ENCODE peak calls at places on chromosomes 4 and X, in seven cellular contexts. One of them, this sample, is unnamed.

GRCh38 chrX:46710927-46711623 is 47.8 kb downstream of the SLC9A7 start:
- DNase-seq in upper lobe of right lung: no peak
- DNase-seq in cardiac fibroblast: no peak
- DNase-seq in coronary artery: no peak
- DNase-seq in H1: no peak
- DNase-seq in astrocyte of the spinal cord: no peak
- DNase-seq in heart right ventricle: no peak
- DNase-seq in this sample: no peak

GRCh38 chr4:142373610-142374009 is 472.5 kb downstream of the INPP4B start:
- DNase-seq in upper lobe of right lung: no peak
- DNase-seq in cardiac fibroblast: no peak
- DNase-seq in coronary artery: no peak
- DNase-seq in H1: no peak
- DNase-seq in astrocyte of the spinal cord: peak; percentile 67
- DNase-seq in heart right ventricle: no peak
- DNase-seq in this sample: peak; percentile 66

GRCh38 chr4:161555689-161556660 is 607.8 kb downstream of the FSTL5 start:
- DNase-seq in upper lobe of right lung: no peak
- DNase-seq in cardiac fibroblast: no peak
- DNase-seq in coronary artery: no peak
- DNase-seq in H1: no peak
- DNase-seq in astrocyte of the spinal cord: peak; percentile 82
- DNase-seq in heart right ventricle: no peak
- DNase-seq in this sample: peak; percentile 81

GRCh38 chr4:1371151-1371830 is 24.3 kb downstream of the UVSSA start:
- DNase-seq in upper lobe of right lung: peak; percentile 31
- DNase-seq in cardiac fibroblast: no peak
- DNase-seq in coronary artery: no peak
- DNase-seq in H1: no peak
- DNase-seq in astrocyte of the spinal cord: no peak
- DNase-seq in heart right ventricle: no peak
- DNase-seq in this sample: no peak

GRCh38 chr4:75344915-75345314 is 169.3 kb downstream of the RCHY1 start:
- DNase-seq in upper lobe of right lung: no peak
- DNase-seq in cardiac fibroblast: peak; percentile 74
- DNase-seq in coronary artery: no peak
- DNase-seq in H1: no peak
- DNase-seq in astrocyte of the spinal cord: peak; percentile 74
- DNase-seq in heart right ventricle: no peak
- DNase-seq in this sample: peak; percentile 74

GRCh38 chr4:82706349-82707000 is 92.1 kb downstream of the SCD5 start:
- DNase-seq in upper lobe of right lung: no peak
- DNase-seq in cardiac fibroblast: peak; percentile 83
- DNase-seq in coronary artery: no peak
- DNase-seq in H1: no peak
- DNase-seq in astrocyte of the spinal cord: peak; percentile 51
- DNase-seq in heart right ventricle: no peak
- DNase-seq in this sample: no peak

GRCh38 chr4:157978680-157979361 is 194.0 kb downstream of the GASK1B start:
- DNase-seq in upper lobe of right lung: peak; percentile 67
- DNase-seq in cardiac fibroblast: peak; percentile 81
- DNase-seq in coronary artery: peak; percentile 74
- DNase-seq in H1: peak; percentile 55
- DNase-seq in astrocyte of the spinal cord: peak; percentile 74
- DNase-seq in heart right ventricle: peak; percentile 56
- DNase-seq in this sample: peak; percentile 79

GRCh38 chr4:3108211-3108610 is 33.7 kb downstream of the HTT start:
- DNase-seq in upper lobe of right lung: no peak
- DNase-seq in cardiac fibroblast: no peak
- DNase-seq in coronary artery: no peak
- DNase-seq in H1: no peak
- DNase-seq in astrocyte of the spinal cord: peak; percentile 30
- DNase-seq in heart right ventricle: no peak
- DNase-seq in this sample: peak; percentile 79

GRCh38 chr4:163810757-163811156 is 316.3 kb downstream of the TMA16 start:
- DNase-seq in upper lobe of right lung: no peak
- DNase-seq in cardiac fibroblast: no peak
- DNase-seq in coronary artery: no peak
- DNase-seq in H1: no peak
- DNase-seq in astrocyte of the spinal cord: no peak
- DNase-seq in heart right ventricle: no peak
- DNase-seq in this sample: no peak

GRCh38 chrX:31036895-31037294 is 34.9 kb downstream of the FTHL17 start:
- DNase-seq in upper lobe of right lung: no peak
- DNase-seq in cardiac fibroblast: peak; percentile 58
- DNase-seq in coronary artery: no peak
- DNase-seq in H1: peak; percentile 45
- DNase-seq in astrocyte of the spinal cord: peak; percentile 44
- DNase-seq in heart right ventricle: peak; percentile 24
- DNase-seq in this sample: peak; percentile 68

GRCh38 chrX:107825698-107826285 is at the start of gene MID2:
- DNase-seq in upper lobe of right lung: peak; percentile 78
- DNase-seq in cardiac fibroblast: peak; percentile 49
- DNase-seq in coronary artery: peak; percentile 77
- DNase-seq in H1: peak; percentile 58
- DNase-seq in astrocyte of the spinal cord: peak; percentile 28
- DNase-seq in heart right ventricle: peak; percentile 40
- DNase-seq in this sample: peak; percentile 58

GRCh38 chr4:151436093-151436518 is 27.1 kb downstream of the FHIP1A start:
- DNase-seq in upper lobe of right lung: no peak
- DNase-seq in cardiac fibroblast: peak; percentile 7
- DNase-seq in coronary artery: no peak
- DNase-seq in H1: no peak
- DNase-seq in astrocyte of the spinal cord: peak; percentile 68
- DNase-seq in heart right ventricle: no peak
- DNase-seq in this sample: peak; percentile 22

GRCh38 chrX:18461431-18461830 is 36.0 kb downstream of the CDKL5 start:
- DNase-seq in upper lobe of right lung: no peak
- DNase-seq in cardiac fibroblast: peak; percentile 5
- DNase-seq in coronary artery: no peak
- DNase-seq in H1: no peak
- DNase-seq in astrocyte of the spinal cord: no peak
- DNase-seq in heart right ventricle: no peak
- DNase-seq in this sample: no peak

GRCh38 chrX:112867570-112867969 is 26.9 kb upstream of the AMOT start:
- DNase-seq in upper lobe of right lung: no peak
- DNase-seq in cardiac fibroblast: no peak
- DNase-seq in coronary artery: no peak
- DNase-seq in H1: no peak
- DNase-seq in astrocyte of the spinal cord: no peak
- DNase-seq in heart right ventricle: no peak
- DNase-seq in this sample: no peak

GRCh38 chr4:53854991-53855885 is 209.2 kb downstream of the CHIC2 start:
- DNase-seq in upper lobe of right lung: no peak
- DNase-seq in cardiac fibroblast: peak; percentile 24
- DNase-seq in coronary artery: no peak
- DNase-seq in H1: no peak
- DNase-seq in astrocyte of the spinal cord: peak; percentile 40
- DNase-seq in heart right ventricle: no peak
- DNase-seq in this sample: peak; percentile 48
- H3K4me3 ChIP-seq in upper lobe of right lung: no peak overlapping the region
- H3K4me3 ChIP-seq in cardiac fibroblast: no peak overlapping the region
- H3K4me3 ChIP-seq in coronary artery: peak overlapping the region; percentile 15
- H3K4me3 ChIP-seq in H1: no peak overlapping the region
- H3K4me3 ChIP-seq in astrocyte of the spinal cord: no peak overlapping the region
- H3K4me3 ChIP-seq in heart right ventricle: no peak overlapping the region
- H3K4me3 ChIP-seq in this sample: no peak overlapping the region

GRCh38 chrX:133781174-133781573 is 204.2 kb downstream of the GPC3 start:
- DNase-seq in upper lobe of right lung: no peak
- DNase-seq in cardiac fibroblast: no peak
- DNase-seq in coronary artery: no peak
- DNase-seq in H1: no peak
- DNase-seq in astrocyte of the spinal cord: no peak
- DNase-seq in heart right ventricle: no peak
- DNase-seq in this sample: no peak

DNA sequence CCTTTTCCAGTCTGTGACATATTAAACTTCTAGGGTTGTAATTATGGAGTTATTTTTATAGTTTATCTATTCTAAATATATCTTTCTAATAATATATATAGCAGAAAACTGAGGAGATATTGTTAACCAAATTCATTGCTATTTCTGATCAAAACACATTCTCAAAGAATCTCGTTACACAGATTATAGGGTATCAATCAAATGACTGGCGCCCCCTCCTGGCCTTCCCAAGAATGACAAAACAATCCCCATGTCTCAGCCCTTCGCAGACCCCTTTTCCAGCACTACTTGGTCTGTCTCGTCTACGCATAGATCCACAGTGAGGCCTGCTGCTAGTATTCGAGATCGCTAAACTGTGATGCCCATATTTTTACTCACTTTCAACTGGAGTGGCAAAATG is 209.3 kb downstream of the GPC3 start:
- DNase-seq in upper lobe of right lung: peak; percentile 55
- DNase-seq in cardiac fibroblast: no peak
- DNase-seq in coronary artery: no peak
- DNase-seq in H1: peak; percentile 79
- DNase-seq in astrocyte of the spinal cord: no peak
- DNase-seq in heart right ventricle: no peak
- DNase-seq in this sample: peak; percentile 10
- TF ChIP-seq CTCF in upper lobe of right lung: peak; percentile 41
- TF ChIP-seq CTCF in cardiac fibroblast: peak; percentile 37
- TF ChIP-seq CTCF in coronary artery: no peak
- TF ChIP-seq CTCF in H1: peak; percentile 42
- TF ChIP-seq CTCF in astrocyte of the spinal cord: peak; percentile 56
- TF ChIP-seq CTCF in heart right ventricle: no peak
- TF ChIP-seq CTCF in this sample: peak; percentile 67

GRCh38 chr4:138204507-138204906 is 37.6 kb downstream of the SLC7A11 start:
- DNase-seq in upper lobe of right lung: no peak
- DNase-seq in cardiac fibroblast: no peak
- DNase-seq in coronary artery: no peak
- DNase-seq in H1: no peak
- DNase-seq in astrocyte of the spinal cord: no peak
- DNase-seq in heart right ventricle: no peak
- DNase-seq in this sample: no peak

GRCh38 chr4:138205531-138206233 is 36.5 kb downstream of the SLC7A11 start:
- DNase-seq in upper lobe of right lung: no peak
- DNase-seq in cardiac fibroblast: no peak
- DNase-seq in coronary artery: no peak
- DNase-seq in H1: no peak
- DNase-seq in astrocyte of the spinal cord: no peak
- DNase-seq in heart right ventricle: no peak
- DNase-seq in this sample: no peak

GRCh38 chr4:138200236-138200590 is 41.9 kb downstream of the SLC7A11 start:
- DNase-seq in upper lobe of right lung: no peak
- DNase-seq in cardiac fibroblast: no peak
- DNase-seq in coronary artery: no peak
- DNase-seq in H1: no peak
- DNase-seq in astrocyte of the spinal cord: no peak
- DNase-seq in heart right ventricle: no peak
- DNase-seq in this sample: no peak

GRCh38 chr4:138199568-138200235 is 42.4 kb downstream of the SLC7A11 start:
- DNase-seq in upper lobe of right lung: no peak
- DNase-seq in cardiac fibroblast: peak; percentile 36
- DNase-seq in coronary artery: no peak
- DNase-seq in H1: no peak
- DNase-seq in astrocyte of the spinal cord: peak; percentile 33
- DNase-seq in heart right ventricle: no peak
- DNase-seq in this sample: peak; percentile 54

DNA sequence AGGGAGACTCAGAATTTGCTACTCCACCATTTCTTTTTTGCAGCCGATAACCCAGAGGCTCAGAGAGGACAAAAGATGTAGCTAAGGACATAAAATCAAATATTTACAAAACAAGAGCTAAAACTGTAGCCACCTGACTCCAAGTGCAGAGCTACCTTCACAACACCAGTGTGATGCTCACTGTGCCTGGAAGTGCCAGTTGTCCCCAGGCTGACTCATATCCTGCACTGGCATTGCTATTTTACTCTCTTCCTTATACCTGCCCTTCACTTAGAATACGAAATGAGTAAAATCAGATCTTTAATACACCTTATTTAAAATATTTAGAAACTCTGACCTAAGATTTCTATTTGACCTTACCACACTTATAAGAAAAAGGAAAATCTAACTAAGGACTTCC is 39.5 kb downstream of the SLC7A11 start:
- DNase-seq in upper lobe of right lung: no peak
- DNase-seq in cardiac fibroblast: no peak
- DNase-seq in coronary artery: no peak
- DNase-seq in H1: no peak
- DNase-seq in astrocyte of the spinal cord: no peak
- DNase-seq in heart right ventricle: no peak
- DNase-seq in this sample: no peak
- H3K4me3 ChIP-seq in upper lobe of right lung: no peak overlapping the region
- H3K4me3 ChIP-seq in cardiac fibroblast: no peak overlapping the region
- H3K4me3 ChIP-seq in coronary artery: no peak overlapping the region
- H3K4me3 ChIP-seq in H1: no peak overlapping the region
- H3K4me3 ChIP-seq in astrocyte of the spinal cord: no peak overlapping the region
- H3K4me3 ChIP-seq in heart right ventricle: no peak overlapping the region
- H3K4me3 ChIP-seq in this sample: no peak overlapping the region

GRCh38 chrX:16714504-16714903 is 2.0 kb upstream of the CTPS2 start:
- DNase-seq in upper lobe of right lung: no peak
- DNase-seq in cardiac fibroblast: no peak
- DNase-seq in coronary artery: no peak
- DNase-seq in H1: no peak
- DNase-seq in astrocyte of the spinal cord: no peak
- DNase-seq in heart right ventricle: no peak
- DNase-seq in this sample: no peak

GRCh38 chrX:16718824-16719333 is 533 bp upstream of the SYAP1 start:
- DNase-seq in upper lobe of right lung: no peak
- DNase-seq in cardiac fibroblast: no peak
- DNase-seq in coronary artery: no peak
- DNase-seq in H1: no peak
- DNase-seq in astrocyte of the spinal cord: no peak
- DNase-seq in heart right ventricle: no peak
- DNase-seq in this sample: no peak

GRCh38 chrX:16725067-16725466 is 5.7 kb downstream of the SYAP1 start:
- DNase-seq in upper lobe of right lung: no peak
- DNase-seq in cardiac fibroblast: no peak
- DNase-seq in coronary artery: no peak
- DNase-seq in H1: no peak
- DNase-seq in astrocyte of the spinal cord: no peak
- DNase-seq in heart right ventricle: no peak
- DNase-seq in this sample: no peak

GRCh38 chrX:16722481-16722880 is 3.1 kb downstream of the SYAP1 start:
- DNase-seq in upper lobe of right lung: no peak
- DNase-seq in cardiac fibroblast: no peak
- DNase-seq in coronary artery: no peak
- DNase-seq in H1: no peak
- DNase-seq in astrocyte of the spinal cord: no peak
- DNase-seq in heart right ventricle: no peak
- DNase-seq in this sample: no peak

GRCh38 chrX:16719334-16720084 is at the start of gene SYAP1:
- DNase-seq in upper lobe of right lung: peak; percentile 95
- DNase-seq in cardiac fibroblast: peak; percentile 97
- DNase-seq in coronary artery: peak; percentile 100
- DNase-seq in H1: peak; percentile 95
- DNase-seq in astrocyte of the spinal cord: peak; percentile 99
- DNase-seq in heart right ventricle: peak; percentile 93
- DNase-seq in this sample: peak; percentile 95
- TF ChIP-seq CTCF in upper lobe of right lung: no peak
- TF ChIP-seq CTCF in cardiac fibroblast: no peak
- TF ChIP-seq CTCF in coronary artery: no peak
- TF ChIP-seq CTCF in H1: no peak
- TF ChIP-seq CTCF in astrocyte of the spinal cord: no peak
- TF ChIP-seq CTCF in heart right ventricle: no peak
- TF ChIP-seq CTCF in this sample: no peak

DNA sequence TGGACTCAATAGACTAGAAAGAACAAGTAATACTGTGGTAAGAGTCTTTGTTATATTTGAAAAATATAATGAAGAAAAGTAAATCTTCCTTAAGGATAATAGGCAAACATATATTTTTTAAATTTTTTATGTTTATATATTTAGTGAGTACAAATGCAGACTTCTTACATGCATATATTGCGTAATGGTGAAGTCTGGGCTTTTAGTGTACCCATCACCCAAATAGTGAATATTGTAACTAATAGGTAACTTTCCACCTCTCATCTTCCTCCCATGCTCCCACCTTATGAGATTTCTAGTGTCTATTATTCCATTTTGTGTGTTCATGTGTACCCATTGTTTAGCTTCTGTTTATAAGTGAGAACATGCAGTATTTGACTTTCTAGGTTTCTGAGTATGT is 711.2 kb upstream of the NDST4 start:
- DNase-seq in upper lobe of right lung: no peak
- DNase-seq in cardiac fibroblast: no peak
- DNase-seq in coronary artery: no peak
- DNase-seq in H1: no peak
- DNase-seq in astrocyte of the spinal cord: no peak
- DNase-seq in heart right ventricle: no peak
- DNase-seq in this sample: no peak
- H3K4me3 ChIP-seq in upper lobe of right lung: no peak overlapping the region
- H3K4me3 ChIP-seq in cardiac fibroblast: no peak overlapping the region
- H3K4me3 ChIP-seq in coronary artery: no peak overlapping the region
- H3K4me3 ChIP-seq in H1: no peak overlapping the region
- H3K4me3 ChIP-seq in astrocyte of the spinal cord: no peak overlapping the region
- H3K4me3 ChIP-seq in heart right ventricle: no peak overlapping the region
- H3K4me3 ChIP-seq in this sample: no peak overlapping the region

This sample was measured in choroid plexus epithelial cell.